ENCODE peak calls at places on chromosomes 16 and 17, in four cellular contexts. U is heart right ventricle, D is colonic mucosa, B is cardiac muscle cell. H is an unnamed sample.
A peak's percentile ranks its signal among the peaks of the same experiment; 100 is the strongest.

GRCh38 chr17:7988750-7989178 is 13.7 kb upstream of the GUCY2D start:
- DNase-seq in B (peak; percentile 90), U (peak; percentile 85), D (peak; percentile 82), H (no peak)

GRCh38 chr16:50448522-50448921 is 79.7 kb upstream of the BRD7 start:
- DNase-seq in D (no peak), U (no peak), B (no peak), H (no peak)

GRCh38 chr16:63363738-63364137 is 1327.5 kb upstream of the CDH8 start:
- DNase-seq in D (no peak), B (no peak), U (no peak), H (no peak)

GRCh38 chr17:81706757-81707624 is 3.8 kb downstream of the MRPL12 start:
- DNase-seq in B (no peak), U (no peak), D (no peak), H (no peak)

GRCh38 chr16:58099956-58100300 is 29.3 kb downstream of the CFAP20 start:
- DNase-seq in B (no peak), U (no peak), D (no peak), H (no peak)

GRCh38 chr16:80198265-80198994 is 342.4 kb upstream of the DYNLRB2 start:
- DNase-seq in B (peak; percentile 7), U (no peak), D (no peak), H (no peak)

GRCh38 chr16:49116873-49117272 is 164.8 kb downstream of the CBLN1 start:
- DNase-seq in U (no peak), B (no peak), D (no peak), H (no peak)

GRCh38 chr17:1727876-1728630 is 3.5 kb downstream of the WDR81 start:
- DNase-seq in D (no peak), U (no peak), B (no peak), H (peak; percentile 57)

GRCh38 chr17:28499366-28499668 is 6.8 kb upstream of the FOXN1 start:
- DNase-seq in B (no peak), D (peak; percentile 81), U (no peak), H (peak; percentile 16)

GRCh38 chr16:1772362-1772907 is at the start of gene EME2:
- DNase-seq in D (peak; percentile 59), U (no peak), B (no peak), H (no peak)

GRCh38 chr17:74972107-74972972 is at the start of gene HID1:
- DNase-seq in B (peak; percentile 17), U (peak; percentile 45), D (peak; percentile 81), H (peak; percentile 84)
- H3K27ac ChIP-seq in B (no peak within 1 kb of the TSS), U (peak within 1 kb of the TSS; percentile 54), D (peak within 1 kb of the TSS; percentile 34), H (no peak within 1 kb of the TSS)

DNA sequence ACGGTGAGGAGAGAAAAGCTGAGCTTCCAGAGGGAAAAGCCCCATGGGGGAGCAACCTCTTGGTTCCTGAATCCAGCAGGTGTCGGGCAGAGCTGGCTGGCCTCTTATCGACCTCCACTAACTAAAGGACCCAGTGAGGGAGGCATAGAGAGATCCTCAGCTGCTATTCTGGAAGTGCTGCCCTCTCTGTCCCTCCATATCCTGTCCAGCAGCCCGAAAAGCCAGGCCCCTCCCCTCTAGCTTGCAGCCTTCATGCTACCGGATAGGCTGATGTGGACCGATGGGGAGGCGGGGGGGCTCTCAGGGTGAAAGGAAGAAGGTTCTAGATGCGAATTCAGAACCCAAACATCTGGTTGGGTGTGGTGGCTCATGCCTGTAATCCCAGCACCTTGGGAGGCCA is 24.9 kb downstream of the MXRA7 start:
- DNase-seq in B (no peak), D (no peak), U (no peak), H (peak; percentile 77)
- H3K4me1 ChIP-seq in B (peaks cover 25% of the 10 kb centered on the region), D (peaks cover 3% of the 10 kb centered on the region), U (peaks cover 100% of the 10 kb centered on the region), H (peaks cover 55% of the 10 kb centered on the region)

GRCh38 chr17:26792486-26792885 is 501.4 kb upstream of the WSB1 start:
- DNase-seq in B (peak; percentile 9), U (no peak), D (no peak), H (no peak)
- H3K9me3 ChIP-seq in B (peaks cover 8% of the 10 kb centered on the region), U (peaks cover 100% of the 10 kb centered on the region), D (no peaks in the 10 kb centered on the region), H (peaks cover 3% of the 10 kb centered on the region)

DNA sequence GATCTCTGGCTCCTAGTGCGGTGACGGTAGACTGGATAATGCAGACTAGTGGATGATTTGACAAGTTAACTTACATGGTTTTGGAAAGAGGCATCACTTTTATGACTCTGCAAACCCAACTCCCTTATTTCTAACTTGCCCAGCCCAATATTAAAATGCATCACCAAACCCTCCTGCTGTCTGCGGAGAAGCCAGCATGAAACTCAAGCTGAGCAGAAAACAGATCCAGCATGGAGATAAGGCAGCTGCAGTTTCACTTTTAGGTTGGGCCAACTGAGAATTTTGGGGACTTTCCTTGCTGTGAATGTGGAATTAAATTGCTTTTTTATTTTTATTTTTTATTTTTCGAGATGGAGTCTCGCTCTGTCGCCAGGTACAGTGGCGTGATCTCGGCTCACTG is 27.8 kb downstream of the CDH1 start:
- DNase-seq in U (no peak), B (no peak), D (no peak), H (no peak)
- H3K27ac ChIP-seq in U (no peak overlapping the region), B (no peak overlapping the region), D (no peak overlapping the region), H (no peak overlapping the region)

DNA sequence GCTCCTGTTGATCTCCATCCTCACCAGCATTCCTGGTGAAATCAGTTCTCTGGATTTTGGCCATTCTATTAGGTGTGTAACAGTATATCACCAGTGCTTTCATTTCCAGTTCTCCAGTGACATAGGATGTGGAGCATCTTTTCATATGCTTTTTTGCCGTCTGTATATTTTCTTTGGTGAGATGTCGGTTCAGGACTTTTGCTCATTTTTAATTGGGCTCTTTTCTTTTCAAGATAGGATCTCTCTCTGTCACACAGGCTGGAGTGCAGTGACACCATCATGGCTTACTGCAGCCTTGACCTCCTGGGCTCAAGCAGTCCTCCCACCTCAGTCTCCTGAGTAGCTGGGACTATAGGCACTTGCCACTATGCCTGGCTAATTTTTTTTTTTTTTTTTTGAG is 74.2 kb downstream of the TANGO6 start:
- DNase-seq in D (no peak), B (no peak), U (no peak), H (no peak)
- H3K4me1 ChIP-seq in D (no peaks in the 10 kb centered on the region), B (no peaks in the 10 kb centered on the region), U (no peaks in the 10 kb centered on the region), H (no peaks in the 10 kb centered on the region)

DNA sequence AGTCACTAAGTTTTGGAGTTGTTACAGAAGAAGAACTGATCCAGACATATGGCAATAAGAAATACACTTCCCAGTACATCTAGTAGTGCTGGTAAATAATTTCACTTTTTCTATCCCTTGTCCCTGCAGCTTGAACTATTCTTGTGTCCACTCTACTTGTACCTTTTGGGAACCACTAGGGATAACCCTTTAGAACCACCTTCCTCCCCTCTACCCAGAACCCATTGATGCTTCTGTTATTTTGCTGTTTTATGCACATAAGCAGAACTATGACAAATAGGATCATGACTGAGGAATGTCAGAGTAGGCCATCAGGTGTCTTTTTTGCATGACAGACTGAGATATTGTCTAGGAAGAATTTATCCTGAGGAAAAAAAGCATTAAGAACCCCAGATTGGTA is 125.1 kb downstream of the BRIP1 start:
- DNase-seq in B (no peak), D (no peak), U (no peak), H (no peak)
- H3K9me3 ChIP-seq in B (no peaks in the 10 kb centered on the region), D (no peaks in the 10 kb centered on the region), U (peaks cover 34% of the 10 kb centered on the region), H (no peaks in the 10 kb centered on the region)

GRCh38 chr16:71817690-71818089 is 9.1 kb upstream of the AP1G1 start:
- DNase-seq in U (no peak), D (no peak), B (no peak), H (no peak)
- H3K27ac ChIP-seq in U (peak overlapping the region; percentile 22), D (peak overlapping the region; percentile 17), B (no peak overlapping the region), H (peak overlapping the region; percentile 71)

H was measured in right cardiac atrium.